ENCODE peak calls at places on chromosomes 3 and 15, in eight cellular contexts. One of them, this sample, is unnamed.

GRCh38 chr3:134085034-134085775 is 55.5 kb upstream of the SLCO2A1 start:
- DNase-seq in suprapubic skin: no peak
- DNase-seq in psoas muscle: no peak
- DNase-seq in GM23248: peak; percentile 70
- DNase-seq in left lung: no peak
- DNase-seq in mesenchymal stem cell: no peak
- DNase-seq in OCI-LY7: no peak
- DNase-seq in IMR-90: peak; percentile 43
- DNase-seq in this sample: no peak

GRCh38 chr15:89165677-89166076 is 55.7 kb downstream of the RLBP1 start:
- DNase-seq in suprapubic skin: no peak
- DNase-seq in psoas muscle: no peak
- DNase-seq in GM23248: no peak
- DNase-seq in left lung: no peak
- DNase-seq in mesenchymal stem cell: no peak
- DNase-seq in OCI-LY7: no peak
- DNase-seq in IMR-90: peak; percentile 29
- DNase-seq in this sample: no peak

GRCh38 chr3:44048949-44049348 is 192.7 kb upstream of the TOPAZ1 start:
- DNase-seq in suprapubic skin: no peak
- DNase-seq in psoas muscle: no peak
- DNase-seq in GM23248: no peak
- DNase-seq in left lung: no peak
- DNase-seq in mesenchymal stem cell: no peak
- DNase-seq in OCI-LY7: no peak
- DNase-seq in IMR-90: no peak
- DNase-seq in this sample: no peak

GRCh38 chr15:36175181-36175750 is 404.2 kb upstream of the CDIN1 start:
- DNase-seq in suprapubic skin: no peak
- DNase-seq in psoas muscle: no peak
- DNase-seq in GM23248: no peak
- DNase-seq in left lung: no peak
- DNase-seq in mesenchymal stem cell: peak; percentile 22
- DNase-seq in OCI-LY7: no peak
- DNase-seq in IMR-90: no peak
- DNase-seq in this sample: no peak

GRCh38 chr15:65512807-65513416 is 4.6 kb downstream of the DPP8 start:
- DNase-seq in suprapubic skin: no peak
- DNase-seq in psoas muscle: peak; percentile 66
- DNase-seq in GM23248: peak; percentile 75
- DNase-seq in left lung: no peak
- DNase-seq in mesenchymal stem cell: no peak
- DNase-seq in OCI-LY7: no peak
- DNase-seq in IMR-90: no peak
- DNase-seq in this sample: no peak

GRCh38 chr3:127914584-127914983 is 448 bp upstream of the KBTBD12 start:
- DNase-seq in suprapubic skin: no peak
- DNase-seq in psoas muscle: no peak
- DNase-seq in GM23248: peak; percentile 9
- DNase-seq in left lung: no peak
- DNase-seq in mesenchymal stem cell: no peak
- DNase-seq in OCI-LY7: no peak
- DNase-seq in IMR-90: no peak
- DNase-seq in this sample: no peak

GRCh38 chr3:73768594-73769308 is 144.0 kb upstream of the PDZRN3 start:
- DNase-seq in suprapubic skin: no peak
- DNase-seq in psoas muscle: no peak
- DNase-seq in GM23248: peak; percentile 44
- DNase-seq in left lung: no peak
- DNase-seq in mesenchymal stem cell: no peak
- DNase-seq in OCI-LY7: no peak
- DNase-seq in IMR-90: peak; percentile 19
- DNase-seq in this sample: no peak

GRCh38 chr3:60048447-60048848 is 998.6 kb upstream of the CFAP20DC start:
- DNase-seq in suprapubic skin: no peak
- DNase-seq in psoas muscle: no peak
- DNase-seq in GM23248: no peak
- DNase-seq in left lung: no peak
- DNase-seq in mesenchymal stem cell: no peak
- DNase-seq in OCI-LY7: no peak
- DNase-seq in IMR-90: no peak
- DNase-seq in this sample: no peak

GRCh38 chr15:96693990-96694517 is 363.6 kb downstream of the NR2F2 start:
- DNase-seq in suprapubic skin: no peak
- DNase-seq in psoas muscle: no peak
- DNase-seq in GM23248: no peak
- DNase-seq in left lung: no peak
- DNase-seq in mesenchymal stem cell: peak; percentile 49
- DNase-seq in OCI-LY7: no peak
- DNase-seq in IMR-90: no peak
- DNase-seq in this sample: no peak

GRCh38 chr3:59317386-59317785 is 267.6 kb upstream of the CFAP20DC start:
- DNase-seq in suprapubic skin: no peak
- DNase-seq in psoas muscle: no peak
- DNase-seq in GM23248: no peak
- DNase-seq in left lung: no peak
- DNase-seq in mesenchymal stem cell: no peak
- DNase-seq in OCI-LY7: no peak
- DNase-seq in IMR-90: no peak
- DNase-seq in this sample: no peak

GRCh38 chr15:40511472-40512133 is 40.8 kb downstream of the CHST14 start:
- DNase-seq in suprapubic skin: no peak
- DNase-seq in psoas muscle: peak; percentile 89
- DNase-seq in GM23248: peak; percentile 76
- DNase-seq in left lung: peak; percentile 93
- DNase-seq in mesenchymal stem cell: peak; percentile 57
- DNase-seq in OCI-LY7: no peak
- DNase-seq in IMR-90: no peak
- DNase-seq in this sample: peak; percentile 58

GRCh38 chr3:171459942-171460225 is 321 bp downstream of the TNIK start:
- DNase-seq in suprapubic skin: no peak
- DNase-seq in psoas muscle: no peak
- DNase-seq in GM23248: no peak
- DNase-seq in left lung: no peak
- DNase-seq in mesenchymal stem cell: no peak
- DNase-seq in OCI-LY7: no peak
- DNase-seq in IMR-90: no peak
- DNase-seq in this sample: no peak

GRCh38 chr3:46899151-46900006 is 21.9 kb downstream of the PTH1R start:
- DNase-seq in suprapubic skin: no peak
- DNase-seq in psoas muscle: peak; percentile 55
- DNase-seq in GM23248: no peak
- DNase-seq in left lung: no peak
- DNase-seq in mesenchymal stem cell: no peak
- DNase-seq in OCI-LY7: no peak
- DNase-seq in IMR-90: no peak
- DNase-seq in this sample: no peak
- H3K27ac ChIP-seq in suprapubic skin: no peak overlapping the region
- H3K27ac ChIP-seq in psoas muscle: no peak overlapping the region
- H3K27ac ChIP-seq in GM23248: no peak overlapping the region
- H3K27ac ChIP-seq in left lung: no peak overlapping the region
- H3K27ac ChIP-seq in mesenchymal stem cell: no peak overlapping the region
- H3K27ac ChIP-seq in OCI-LY7: no peak overlapping the region
- H3K27ac ChIP-seq in IMR-90: no peak overlapping the region
- H3K27ac ChIP-seq in this sample: no peak overlapping the region

DNA sequence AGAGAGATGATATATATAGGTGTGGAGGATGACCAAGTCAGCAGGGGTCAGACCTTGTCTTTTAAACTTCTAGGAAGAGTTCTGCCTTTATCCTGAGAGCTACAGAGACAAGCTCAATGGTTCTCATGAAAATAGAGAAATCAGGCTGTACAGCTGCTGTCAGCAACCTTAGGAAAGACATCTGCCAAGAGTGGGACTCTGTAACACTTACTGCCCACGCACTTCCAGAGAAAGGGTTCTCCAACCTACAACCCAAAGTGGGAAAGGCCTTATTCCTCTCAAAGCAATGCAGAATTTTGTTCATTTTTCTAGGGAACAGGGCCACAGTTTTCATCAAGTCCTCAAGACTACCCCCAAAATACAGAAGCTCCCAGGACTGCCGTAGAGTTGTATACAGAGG is 138.7 kb downstream of the STT3B start:
- DNase-seq in suprapubic skin: no peak
- DNase-seq in psoas muscle: no peak
- DNase-seq in GM23248: no peak
- DNase-seq in left lung: no peak
- DNase-seq in mesenchymal stem cell: no peak
- DNase-seq in OCI-LY7: no peak
- DNase-seq in IMR-90: no peak
- DNase-seq in this sample: no peak
- H3K27ac ChIP-seq in suprapubic skin: no peak overlapping the region
- H3K27ac ChIP-seq in psoas muscle: no peak overlapping the region
- H3K27ac ChIP-seq in GM23248: no peak overlapping the region
- H3K27ac ChIP-seq in left lung: no peak overlapping the region
- H3K27ac ChIP-seq in mesenchymal stem cell: no peak overlapping the region
- H3K27ac ChIP-seq in OCI-LY7: no peak overlapping the region
- H3K27ac ChIP-seq in IMR-90: peak overlapping the region; percentile 74
- H3K27ac ChIP-seq in this sample: no peak overlapping the region

GRCh38 chr3:161423911-161424522 is 52.7 kb upstream of the SPTSSB start:
- DNase-seq in suprapubic skin: no peak
- DNase-seq in psoas muscle: no peak
- DNase-seq in GM23248: peak; percentile 54
- DNase-seq in left lung: no peak
- DNase-seq in mesenchymal stem cell: peak; percentile 60
- DNase-seq in OCI-LY7: peak; percentile 38
- DNase-seq in IMR-90: peak; percentile 42
- DNase-seq in this sample: no peak

GRCh38 chr3:161420746-161421145 is 49.4 kb upstream of the SPTSSB start:
- DNase-seq in suprapubic skin: no peak
- DNase-seq in psoas muscle: no peak
- DNase-seq in GM23248: no peak
- DNase-seq in left lung: no peak
- DNase-seq in mesenchymal stem cell: peak; percentile 42
- DNase-seq in OCI-LY7: no peak
- DNase-seq in IMR-90: peak; percentile 34
- DNase-seq in this sample: no peak

GRCh38 chr3:161419555-161420333 is 48.4 kb upstream of the SPTSSB start:
- DNase-seq in suprapubic skin: no peak
- DNase-seq in psoas muscle: no peak
- DNase-seq in GM23248: no peak
- DNase-seq in left lung: no peak
- DNase-seq in mesenchymal stem cell: no peak
- DNase-seq in OCI-LY7: no peak
- DNase-seq in IMR-90: no peak
- DNase-seq in this sample: no peak

DNA sequence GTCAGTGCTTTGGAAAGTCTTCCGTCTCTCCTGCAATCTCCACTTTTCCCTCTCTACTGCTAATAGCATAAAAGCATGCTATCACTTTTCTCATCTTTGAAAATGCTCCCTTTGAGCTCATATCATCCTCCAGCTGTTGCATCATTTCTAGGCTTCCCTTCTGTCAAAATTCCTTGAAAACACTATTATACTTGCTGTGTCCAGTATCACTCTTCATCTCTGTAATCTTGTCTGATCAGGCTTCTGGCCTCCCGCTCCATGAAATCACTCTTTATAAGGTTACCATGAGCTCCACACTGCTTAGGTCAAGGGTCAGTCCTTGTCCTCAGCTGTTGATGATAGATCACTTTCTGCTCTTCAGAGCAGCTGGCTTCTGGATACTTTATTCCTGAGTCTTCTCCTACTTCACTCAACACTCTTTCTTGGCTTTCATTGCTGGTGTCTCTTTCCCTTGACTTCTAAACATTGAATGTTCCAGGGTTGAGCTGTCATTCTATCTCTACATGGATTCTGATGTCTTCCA is 50.9 kb upstream of the SPTSSB start:
- DNase-seq in suprapubic skin: no peak
- DNase-seq in psoas muscle: no peak
- DNase-seq in GM23248: no peak
- DNase-seq in left lung: no peak
- DNase-seq in mesenchymal stem cell: peak; percentile 22
- DNase-seq in OCI-LY7: no peak
- DNase-seq in IMR-90: no peak
- DNase-seq in this sample: no peak
- H3K27ac ChIP-seq in suprapubic skin: no peak overlapping the region
- H3K27ac ChIP-seq in psoas muscle: no peak overlapping the region
- H3K27ac ChIP-seq in GM23248: no peak overlapping the region
- H3K27ac ChIP-seq in left lung: no peak overlapping the region
- H3K27ac ChIP-seq in mesenchymal stem cell: no peak overlapping the region
- H3K27ac ChIP-seq in OCI-LY7: no peak overlapping the region
- H3K27ac ChIP-seq in IMR-90: no peak overlapping the region
- H3K27ac ChIP-seq in this sample: no peak overlapping the region

DNA sequence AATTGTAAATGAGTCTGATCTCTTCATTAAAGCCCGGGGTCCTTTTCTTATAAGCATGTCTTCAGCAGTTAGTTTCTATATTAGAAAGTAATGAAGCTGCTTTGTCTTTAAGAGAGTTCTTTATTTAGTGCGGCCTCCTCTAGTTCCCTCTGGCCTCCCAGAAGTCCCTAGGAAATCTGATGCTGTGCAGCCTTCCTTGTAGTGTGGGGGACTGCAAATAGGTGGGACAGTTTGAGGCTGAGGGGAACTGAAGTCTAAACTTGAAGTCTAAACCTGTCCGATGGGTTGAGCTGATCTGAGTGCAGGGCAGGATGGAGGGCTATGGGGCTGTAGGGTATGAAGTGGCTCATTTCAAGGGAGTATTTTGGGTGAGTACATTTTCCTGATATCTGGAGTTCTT is 1.4 kb downstream of the CD276 start:
- DNase-seq in suprapubic skin: no peak
- DNase-seq in psoas muscle: no peak
- DNase-seq in GM23248: peak; percentile 47
- DNase-seq in left lung: no peak
- DNase-seq in mesenchymal stem cell: peak; percentile 65
- DNase-seq in OCI-LY7: no peak
- DNase-seq in IMR-90: peak; percentile 20
- DNase-seq in this sample: no peak
- H3K27ac ChIP-seq in suprapubic skin: peak overlapping the region; percentile 94
- H3K27ac ChIP-seq in psoas muscle: peak overlapping the region; percentile 89
- H3K27ac ChIP-seq in GM23248: peak overlapping the region; percentile 90
- H3K27ac ChIP-seq in left lung: no peak overlapping the region
- H3K27ac ChIP-seq in mesenchymal stem cell: peak overlapping the region; percentile 13
- H3K27ac ChIP-seq in OCI-LY7: no peak overlapping the region
- H3K27ac ChIP-seq in IMR-90: peak overlapping the region; percentile 35
- H3K27ac ChIP-seq in this sample: no peak overlapping the region

GRCh38 chr15:83288381-83288801 is 3.9 kb upstream of the BNC1 start:
- DNase-seq in suprapubic skin: no peak
- DNase-seq in psoas muscle: no peak
- DNase-seq in GM23248: peak; percentile 20
- DNase-seq in left lung: peak; percentile 43
- DNase-seq in mesenchymal stem cell: no peak
- DNase-seq in OCI-LY7: no peak
- DNase-seq in IMR-90: no peak
- DNase-seq in this sample: no peak
- H3K27ac ChIP-seq in suprapubic skin: peak overlapping the region; percentile 35
- H3K27ac ChIP-seq in psoas muscle: no peak overlapping the region
- H3K27ac ChIP-seq in GM23248: peak overlapping the region; percentile 84
- H3K27ac ChIP-seq in left lung: no peak overlapping the region
- H3K27ac ChIP-seq in mesenchymal stem cell: peak overlapping the region; percentile 83
- H3K27ac ChIP-seq in OCI-LY7: no peak overlapping the region
- H3K27ac ChIP-seq in IMR-90: no peak overlapping the region
- H3K27ac ChIP-seq in this sample: no peak overlapping the region

GRCh38 chr15:42421376-42421775 is 62.1 kb downstream of the CAPN3 start:
- DNase-seq in suprapubic skin: no peak
- DNase-seq in psoas muscle: no peak
- DNase-seq in GM23248: no peak
- DNase-seq in left lung: no peak
- DNase-seq in mesenchymal stem cell: no peak
- DNase-seq in OCI-LY7: no peak
- DNase-seq in IMR-90: no peak
- DNase-seq in this sample: no peak
- H3K27ac ChIP-seq in suprapubic skin: no peak overlapping the region
- H3K27ac ChIP-seq in psoas muscle: peak overlapping the region; percentile 86
- H3K27ac ChIP-seq in GM23248: no peak overlapping the region
- H3K27ac ChIP-seq in left lung: no peak overlapping the region
- H3K27ac ChIP-seq in mesenchymal stem cell: no peak overlapping the region
- H3K27ac ChIP-seq in OCI-LY7: no peak overlapping the region
- H3K27ac ChIP-seq in IMR-90: no peak overlapping the region
- H3K27ac ChIP-seq in this sample: no peak overlapping the region

GRCh38 chr3:63046152-63046551 is 170.9 kb upstream of the CADPS start:
- DNase-seq in suprapubic skin: no peak
- DNase-seq in psoas muscle: no peak
- DNase-seq in GM23248: no peak
- DNase-seq in left lung: no peak
- DNase-seq in mesenchymal stem cell: no peak
- DNase-seq in OCI-LY7: no peak
- DNase-seq in IMR-90: no peak
- DNase-seq in this sample: no peak
- H3K27ac ChIP-seq in suprapubic skin: no peak overlapping the region
- H3K27ac ChIP-seq in psoas muscle: no peak overlapping the region
- H3K27ac ChIP-seq in GM23248: no peak overlapping the region
- H3K27ac ChIP-seq in left lung: no peak overlapping the region
- H3K27ac ChIP-seq in mesenchymal stem cell: no peak overlapping the region
- H3K27ac ChIP-seq in OCI-LY7: no peak overlapping the region
- H3K27ac ChIP-seq in IMR-90: no peak overlapping the region
- H3K27ac ChIP-seq in this sample: no peak overlapping the region

This sample was measured in substantia nigra.